ENCODE peak calls at places on chromosomes 5 and 9, in five cellular contexts. One of them, this sample, is unnamed.

GRCh38 chr5:168365581-168366081 is 74.2 kb downstream of the WWC1 start:
- DNase-seq in fibroblast of lung: peak
- DNase-seq in ovary: no peak
- DNase-seq in RWPE1: peak
- DNase-seq in spleen: no peak
- DNase-seq in this sample: peak

GRCh38 chr9:37801287-37801850 is 772 bp downstream of the DCAF10 start:
- DNase-seq in fibroblast of lung: peak
- DNase-seq in ovary: no peak
- DNase-seq in RWPE1: peak
- DNase-seq in spleen: peak
- DNase-seq in this sample: no peak

GRCh38 chr5:10724799-10725507 is 36.1 kb downstream of the DAP start:
- DNase-seq in fibroblast of lung: peak
- DNase-seq in ovary: no peak
- DNase-seq in RWPE1: peak
- DNase-seq in spleen: no peak
- DNase-seq in this sample: no peak

GRCh38 chr5:77449981-77450380 is 42.1 kb downstream of the WDR41 start:
- DNase-seq in fibroblast of lung: no peak
- DNase-seq in ovary: no peak
- DNase-seq in RWPE1: no peak
- DNase-seq in spleen: no peak
- DNase-seq in this sample: no peak

GRCh38 chr5:93831449-93831848 is 90.0 kb upstream of the POU5F2 start:
- DNase-seq in fibroblast of lung: peak
- DNase-seq in ovary: no peak
- DNase-seq in RWPE1: peak
- DNase-seq in spleen: no peak
- DNase-seq in this sample: no peak

GRCh38 chr5:66660401-66660800 is 64.2 kb downstream of the MAST4 start:
- DNase-seq in fibroblast of lung: peak
- DNase-seq in ovary: no peak
- DNase-seq in RWPE1: no peak
- DNase-seq in spleen: no peak
- DNase-seq in this sample: no peak

GRCh38 chr5:177426566-177427210 is at the start of gene GRK6:
- DNase-seq in fibroblast of lung: no peak
- DNase-seq in ovary: peak
- DNase-seq in RWPE1: peak
- DNase-seq in spleen: peak
- DNase-seq in this sample: no peak

GRCh38 chr5:147631428-147631985 is 121.6 kb upstream of the DPYSL3 start:
- DNase-seq in fibroblast of lung: no peak
- DNase-seq in ovary: no peak
- DNase-seq in RWPE1: no peak
- DNase-seq in spleen: no peak
- DNase-seq in this sample: no peak

GRCh38 chr5:109177782-109178181 is 232.0 kb downstream of the PJA2 start:
- DNase-seq in fibroblast of lung: no peak
- DNase-seq in ovary: no peak
- DNase-seq in RWPE1: no peak
- DNase-seq in spleen: no peak
- DNase-seq in this sample: no peak
- H3K27ac ChIP-seq in fibroblast of lung: no peak
- H3K27ac ChIP-seq in ovary: no peak
- H3K27ac ChIP-seq in RWPE1: no peak
- H3K27ac ChIP-seq in spleen: no peak
- H3K27ac ChIP-seq in this sample: no peak

DNA sequence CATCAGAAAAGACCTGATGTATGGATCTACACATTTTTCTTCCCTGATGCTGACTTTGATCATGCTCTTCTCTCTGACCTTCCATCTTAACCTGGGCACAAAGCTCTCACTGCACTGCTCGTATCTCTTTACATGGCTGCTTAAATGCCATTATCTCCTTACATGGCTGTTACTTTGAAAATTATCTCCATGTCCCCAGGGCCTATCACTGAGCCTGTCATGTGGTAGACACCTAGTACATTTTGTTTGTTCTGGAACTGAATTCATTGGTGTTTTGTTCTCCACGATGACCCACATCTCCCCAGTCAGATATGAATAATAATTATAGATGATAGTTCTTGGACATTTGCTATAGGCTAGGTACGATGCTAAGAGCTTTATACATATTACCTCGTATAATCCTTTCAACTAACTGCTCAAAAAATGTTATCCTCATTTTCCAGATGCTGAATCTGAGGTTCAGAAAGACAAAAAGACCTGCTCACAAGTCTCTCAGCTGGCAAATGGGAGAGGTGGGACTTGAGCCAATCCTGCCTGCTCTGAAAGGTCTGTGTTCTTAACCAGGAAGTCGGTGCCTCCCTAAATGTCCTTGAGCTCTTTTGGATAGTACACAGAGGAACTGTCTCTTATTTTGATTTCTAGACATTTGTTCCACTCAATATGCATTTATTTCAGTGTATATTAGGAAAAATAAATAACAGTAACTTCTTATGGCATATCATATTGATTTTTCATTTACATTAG is 9.8 kb upstream of the CPEB4 start:
- DNase-seq in fibroblast of lung: no peak
- DNase-seq in ovary: peak
- DNase-seq in RWPE1: no peak
- DNase-seq in spleen: no peak
- DNase-seq in this sample: no peak
- H3K27ac ChIP-seq in fibroblast of lung: no peak
- H3K27ac ChIP-seq in ovary: no peak
- H3K27ac ChIP-seq in RWPE1: no peak
- H3K27ac ChIP-seq in spleen: peak
- H3K27ac ChIP-seq in this sample: no peak

DNA sequence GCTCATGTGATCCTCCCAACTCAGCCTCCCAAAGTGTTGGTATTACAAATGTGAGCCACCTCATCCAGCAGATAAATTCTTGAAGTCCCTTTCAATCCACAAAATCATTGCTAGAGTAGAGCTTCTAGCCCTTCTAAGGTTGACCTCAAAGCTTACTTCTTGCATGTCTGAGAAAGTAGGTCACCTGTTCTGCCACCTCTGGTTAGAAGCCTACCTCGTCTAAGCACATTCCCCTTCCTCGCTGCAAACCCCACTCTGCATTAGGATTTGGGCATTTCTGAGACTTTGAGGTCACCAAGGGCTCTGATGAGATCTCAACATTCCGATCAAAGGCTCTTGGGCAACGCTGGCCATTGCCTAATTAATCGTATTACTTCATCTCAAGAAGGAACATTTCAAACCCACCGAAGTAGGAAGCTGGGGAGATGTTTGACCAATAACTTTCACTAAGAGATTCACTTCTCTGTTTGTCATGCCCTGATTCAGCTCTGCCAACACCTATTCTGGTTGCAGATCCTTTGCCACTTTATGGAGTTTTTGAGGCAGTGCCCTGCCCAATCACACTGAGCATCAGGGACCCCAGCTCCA is 8.6 kb downstream of the ADAM19 start:
- DNase-seq in fibroblast of lung: no peak
- DNase-seq in ovary: no peak
- DNase-seq in RWPE1: no peak
- DNase-seq in spleen: no peak
- DNase-seq in this sample: no peak
- H3K27ac ChIP-seq in fibroblast of lung: no peak
- H3K27ac ChIP-seq in ovary: no peak
- H3K27ac ChIP-seq in RWPE1: no peak
- H3K27ac ChIP-seq in spleen: peak
- H3K27ac ChIP-seq in this sample: no peak

GRCh38 chr9:93184439-93185221 is 691 bp downstream of the WNK2 start:
- DNase-seq in fibroblast of lung: no peak
- DNase-seq in ovary: no peak
- DNase-seq in RWPE1: peak
- DNase-seq in spleen: no peak
- DNase-seq in this sample: no peak

GRCh38 chr9:93182572-93182971 is 1.4 kb upstream of the WNK2 start:
- DNase-seq in fibroblast of lung: no peak
- DNase-seq in ovary: no peak
- DNase-seq in RWPE1: no peak
- DNase-seq in spleen: no peak
- DNase-seq in this sample: no peak

GRCh38 chr9:93183663-93184438 is at the start of gene WNK2:
- DNase-seq in fibroblast of lung: peak
- DNase-seq in ovary: no peak
- DNase-seq in RWPE1: peak
- DNase-seq in spleen: no peak
- DNase-seq in this sample: no peak

GRCh38 chr9:93181672-93182435 is 2.1 kb upstream of the WNK2 start:
- DNase-seq in fibroblast of lung: no peak
- DNase-seq in ovary: no peak
- DNase-seq in RWPE1: no peak
- DNase-seq in spleen: no peak
- DNase-seq in this sample: no peak

DNA sequence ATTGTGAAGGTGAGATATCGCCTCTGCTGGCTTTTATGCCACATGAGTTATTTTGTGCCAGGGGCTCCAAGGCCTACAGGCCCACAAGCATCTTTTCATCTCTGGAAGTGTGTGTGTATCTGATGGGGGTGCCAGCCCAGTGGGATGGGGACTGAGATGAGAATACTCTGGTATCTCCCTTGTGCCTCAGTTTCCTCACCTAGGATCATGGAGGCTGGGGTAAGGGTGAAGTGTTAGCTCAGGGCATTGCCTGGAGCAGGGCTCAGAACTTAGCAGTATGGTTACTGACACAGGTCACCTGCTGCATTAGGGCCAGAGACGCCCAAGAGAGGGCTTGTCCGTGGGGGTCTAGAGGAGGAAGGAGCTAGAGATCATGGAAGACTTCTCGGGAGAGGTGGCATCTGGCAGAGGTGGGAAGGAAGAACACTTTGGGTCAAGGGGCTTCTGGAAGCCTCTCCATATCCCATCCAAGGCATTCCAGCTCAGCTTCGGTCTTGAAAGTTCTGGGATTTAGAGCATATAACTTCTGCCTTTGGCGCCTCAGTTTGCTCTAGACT is 755 bp upstream of the WNK2 start:
- DNase-seq in fibroblast of lung: no peak
- DNase-seq in ovary: no peak
- DNase-seq in RWPE1: no peak
- DNase-seq in spleen: no peak
- DNase-seq in this sample: no peak
- H3K27ac ChIP-seq in fibroblast of lung: no peak
- H3K27ac ChIP-seq in ovary: no peak
- H3K27ac ChIP-seq in RWPE1: no peak
- H3K27ac ChIP-seq in spleen: no peak
- H3K27ac ChIP-seq in this sample: no peak

This sample was measured in substantia nigra.